ENCODE peak calls at places on chromosomes 6 and 20, in eight cellular contexts. One of them, this sample, is unnamed. For H3K4me1, the result is how much of the 10 kb centered on the place peaks cover.

GRCh38 chr6:35377002-35377401 is 34.6 kb downstream of the PPARD start:
- DNase-seq in H9: no peak
- DNase-seq in breast epithelium: no peak
- DNase-seq in kidney: no peak
- DNase-seq in keratinocyte: no peak
- DNase-seq in IMR-90: peak
- DNase-seq in neural progenitor cell: no peak
- DNase-seq in left lung: no peak
- DNase-seq in this sample: no peak

GRCh38 chr6:13813011-13813410 is 1.3 kb downstream of the MCUR1 start:
- DNase-seq in H9: no peak
- DNase-seq in breast epithelium: no peak
- DNase-seq in kidney: no peak
- DNase-seq in keratinocyte: no peak
- DNase-seq in IMR-90: no peak
- DNase-seq in neural progenitor cell: no peak
- DNase-seq in left lung: no peak
- DNase-seq in this sample: no peak

GRCh38 chr6:37792457-37793039 is 27.0 kb upstream of the ZFAND3 start:
- DNase-seq in H9: no peak
- DNase-seq in breast epithelium: no peak
- DNase-seq in kidney: no peak
- DNase-seq in keratinocyte: no peak
- DNase-seq in IMR-90: no peak
- DNase-seq in neural progenitor cell: no peak
- DNase-seq in left lung: no peak
- DNase-seq in this sample: no peak

GRCh38 chr6:21080221-21080620 is 513.3 kb upstream of the SOX4 start:
- DNase-seq in H9: no peak
- DNase-seq in breast epithelium: no peak
- DNase-seq in kidney: no peak
- DNase-seq in keratinocyte: no peak
- DNase-seq in IMR-90: no peak
- DNase-seq in neural progenitor cell: no peak
- DNase-seq in left lung: no peak
- DNase-seq in this sample: no peak

GRCh38 chr6:104714796-104715195 is 144.9 kb downstream of the HACE1 start:
- DNase-seq in H9: no peak
- DNase-seq in breast epithelium: no peak
- DNase-seq in kidney: no peak
- DNase-seq in keratinocyte: no peak
- DNase-seq in IMR-90: no peak
- DNase-seq in neural progenitor cell: no peak
- DNase-seq in left lung: no peak
- DNase-seq in this sample: no peak

GRCh38 chr6:108164815-108165706 is 761 bp upstream of the NR2E1 start:
- DNase-seq in H9: peak
- DNase-seq in breast epithelium: no peak
- DNase-seq in kidney: no peak
- DNase-seq in keratinocyte: no peak
- DNase-seq in IMR-90: no peak
- DNase-seq in neural progenitor cell: peak
- DNase-seq in left lung: peak
- DNase-seq in this sample: no peak

GRCh38 chr20:23286346-23286745 is 64.2 kb upstream of the NXT1 start:
- DNase-seq in H9: no peak
- DNase-seq in breast epithelium: no peak
- DNase-seq in kidney: no peak
- DNase-seq in keratinocyte: no peak
- DNase-seq in IMR-90: no peak
- DNase-seq in neural progenitor cell: no peak
- DNase-seq in left lung: no peak
- DNase-seq in this sample: no peak

GRCh38 chr6:112235956-112236355 is 18.4 kb downstream of the LAMA4 start:
- DNase-seq in H9: no peak
- DNase-seq in breast epithelium: no peak
- DNase-seq in kidney: no peak
- DNase-seq in keratinocyte: no peak
- DNase-seq in IMR-90: peak
- DNase-seq in neural progenitor cell: no peak
- DNase-seq in left lung: no peak
- DNase-seq in this sample: no peak

GRCh38 chr6:33028220-33028849 is 18.9 kb upstream of the HLA-DOA start:
- DNase-seq in H9: no peak
- DNase-seq in breast epithelium: no peak
- DNase-seq in kidney: no peak
- DNase-seq in keratinocyte: no peak
- DNase-seq in IMR-90: no peak
- DNase-seq in neural progenitor cell: no peak
- DNase-seq in left lung: no peak
- DNase-seq in this sample: no peak

GRCh38 chr6:126039284-126039683 is 52.9 kb downstream of the TRMT11 start:
- DNase-seq in H9: no peak
- DNase-seq in breast epithelium: no peak
- DNase-seq in kidney: no peak
- DNase-seq in keratinocyte: peak
- DNase-seq in IMR-90: peak
- DNase-seq in neural progenitor cell: no peak
- DNase-seq in left lung: no peak
- DNase-seq in this sample: no peak

GRCh38 chr20:63242736-63243135 is 7.0 kb downstream of the BIRC7 start:
- DNase-seq in H9: no peak
- DNase-seq in breast epithelium: no peak
- DNase-seq in kidney: no peak
- DNase-seq in keratinocyte: no peak
- DNase-seq in IMR-90: no peak
- DNase-seq in neural progenitor cell: no peak
- DNase-seq in left lung: no peak
- DNase-seq in this sample: no peak

GRCh38 chr6:135850882-135851281 is 619 bp upstream of the PDE7B start:
- DNase-seq in H9: no peak
- DNase-seq in breast epithelium: no peak
- DNase-seq in kidney: no peak
- DNase-seq in keratinocyte: no peak
- DNase-seq in IMR-90: no peak
- DNase-seq in neural progenitor cell: no peak
- DNase-seq in left lung: no peak
- DNase-seq in this sample: no peak

GRCh38 chr6:5302220-5302946 is 41.1 kb downstream of the FARS2 start:
- DNase-seq in H9: no peak
- DNase-seq in breast epithelium: no peak
- DNase-seq in kidney: no peak
- DNase-seq in keratinocyte: no peak
- DNase-seq in IMR-90: peak
- DNase-seq in neural progenitor cell: no peak
- DNase-seq in left lung: no peak
- DNase-seq in this sample: no peak

GRCh38 chr6:1790684-1791083 is 181.0 kb downstream of the FOXC1 start:
- DNase-seq in H9: no peak
- DNase-seq in breast epithelium: no peak
- DNase-seq in kidney: no peak
- DNase-seq in keratinocyte: no peak
- DNase-seq in IMR-90: no peak
- DNase-seq in neural progenitor cell: no peak
- DNase-seq in left lung: no peak
- DNase-seq in this sample: no peak

GRCh38 chr6:124530926-124531325 is 431.3 kb upstream of the RNF217 start:
- DNase-seq in H9: no peak
- DNase-seq in breast epithelium: no peak
- DNase-seq in kidney: no peak
- DNase-seq in keratinocyte: no peak
- DNase-seq in IMR-90: no peak
- DNase-seq in neural progenitor cell: no peak
- DNase-seq in left lung: no peak
- DNase-seq in this sample: no peak

GRCh38 chr20:52590100-52590499 is 382.1 kb upstream of the TSHZ2 start:
- DNase-seq in H9: no peak
- DNase-seq in breast epithelium: no peak
- DNase-seq in kidney: no peak
- DNase-seq in keratinocyte: no peak
- DNase-seq in IMR-90: no peak
- DNase-seq in neural progenitor cell: no peak
- DNase-seq in left lung: no peak
- DNase-seq in this sample: no peak

GRCh38 chr6:113558966-113559365 is 298.2 kb upstream of the MARCKS start:
- DNase-seq in H9: no peak
- DNase-seq in breast epithelium: no peak
- DNase-seq in kidney: no peak
- DNase-seq in keratinocyte: no peak
- DNase-seq in IMR-90: peak
- DNase-seq in neural progenitor cell: no peak
- DNase-seq in left lung: no peak
- DNase-seq in this sample: no peak

GRCh38 chr20:61821698-61822097 is 244.0 kb downstream of the TAF4 start:
- DNase-seq in H9: no peak
- DNase-seq in breast epithelium: no peak
- DNase-seq in kidney: peak
- DNase-seq in keratinocyte: no peak
- DNase-seq in IMR-90: no peak
- DNase-seq in neural progenitor cell: no peak
- DNase-seq in left lung: peak
- DNase-seq in this sample: no peak

DNA sequence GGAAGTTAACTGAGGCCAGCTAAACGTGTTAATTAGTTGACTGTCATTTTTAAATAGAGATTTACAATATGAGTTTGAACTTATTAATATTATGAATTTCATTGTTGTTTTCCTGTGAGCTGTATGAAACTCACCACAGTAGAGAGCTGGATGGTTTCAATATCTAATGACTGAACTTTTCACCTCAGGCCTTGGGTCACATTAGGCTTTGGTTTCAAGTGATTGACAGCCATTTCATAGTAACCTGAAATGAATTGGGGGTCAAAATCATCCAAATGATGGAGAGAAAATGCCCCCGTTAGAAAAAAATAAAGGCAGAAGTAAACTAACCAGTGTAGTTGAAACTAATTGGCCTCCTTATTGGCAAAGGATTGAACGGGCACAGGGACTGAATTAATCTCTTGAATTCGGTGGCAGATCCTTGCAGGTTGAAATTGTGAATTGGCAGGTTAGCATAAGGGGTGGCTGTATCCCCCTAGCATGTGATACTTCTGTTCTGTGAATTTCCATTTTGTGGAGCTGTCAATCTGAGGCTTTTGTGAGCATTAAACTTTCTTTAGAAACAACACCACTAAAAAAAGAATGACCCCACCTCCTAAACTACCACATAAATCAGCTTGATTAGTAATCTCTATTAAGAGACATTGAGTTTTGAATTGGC is 155.1 kb upstream of the MMS22L start:
- DNase-seq in H9: no peak
- DNase-seq in breast epithelium: no peak
- DNase-seq in kidney: no peak
- DNase-seq in keratinocyte: no peak
- DNase-seq in IMR-90: no peak
- DNase-seq in neural progenitor cell: no peak
- DNase-seq in left lung: no peak
- DNase-seq in this sample: no peak
- H3K4me1 ChIP-seq in H9: under half
- H3K4me1 ChIP-seq in breast epithelium: under half
- H3K4me1 ChIP-seq in kidney: under half
- H3K4me1 ChIP-seq in keratinocyte: under half
- H3K4me1 ChIP-seq in IMR-90: under half
- H3K4me1 ChIP-seq in neural progenitor cell: under half
- H3K4me1 ChIP-seq in left lung: under half
- H3K4me1 ChIP-seq in this sample: under half

GRCh38 chr20:53707341-53708102 is 113.9 kb upstream of the ZNF217 start:
- DNase-seq in H9: no peak
- DNase-seq in breast epithelium: no peak
- DNase-seq in kidney: no peak
- DNase-seq in keratinocyte: no peak
- DNase-seq in IMR-90: peak
- DNase-seq in neural progenitor cell: no peak
- DNase-seq in left lung: no peak
- DNase-seq in this sample: no peak

GRCh38 chr20:53702617-53703016 is 109.0 kb upstream of the ZNF217 start:
- DNase-seq in H9: no peak
- DNase-seq in breast epithelium: no peak
- DNase-seq in kidney: no peak
- DNase-seq in keratinocyte: no peak
- DNase-seq in IMR-90: no peak
- DNase-seq in neural progenitor cell: no peak
- DNase-seq in left lung: no peak
- DNase-seq in this sample: no peak

GRCh38 chr20:53706511-53707031 is 112.9 kb upstream of the ZNF217 start:
- DNase-seq in H9: no peak
- DNase-seq in breast epithelium: no peak
- DNase-seq in kidney: no peak
- DNase-seq in keratinocyte: no peak
- DNase-seq in IMR-90: peak
- DNase-seq in neural progenitor cell: peak
- DNase-seq in left lung: no peak
- DNase-seq in this sample: no peak

GRCh38 chr20:53708129-53708968 is 114.7 kb upstream of the ZNF217 start:
- DNase-seq in H9: no peak
- DNase-seq in breast epithelium: no peak
- DNase-seq in kidney: no peak
- DNase-seq in keratinocyte: no peak
- DNase-seq in IMR-90: peak
- DNase-seq in neural progenitor cell: peak
- DNase-seq in left lung: no peak
- DNase-seq in this sample: no peak

DNA sequence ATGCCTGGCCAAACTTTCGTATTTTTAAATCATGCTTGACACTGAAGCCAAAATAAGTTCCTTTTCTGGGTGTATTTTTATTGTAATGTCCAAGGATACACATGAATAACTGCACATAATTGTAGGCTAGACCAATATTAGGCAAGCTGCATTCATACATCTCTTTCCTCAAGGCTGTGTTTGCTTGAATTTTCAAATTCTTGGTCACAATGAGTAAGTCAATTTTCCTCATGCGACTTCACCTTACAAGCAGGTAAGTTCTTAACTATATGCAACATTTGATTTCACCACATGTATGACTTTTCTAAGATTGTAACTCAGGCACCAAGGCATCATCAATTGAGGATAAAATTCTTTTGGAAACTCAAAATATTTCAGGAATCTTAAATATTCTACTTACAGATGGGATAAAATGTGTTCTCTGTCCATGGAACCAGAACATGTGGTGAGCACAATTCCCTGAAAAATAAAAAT is 112.4 kb upstream of the ZNF217 start:
- DNase-seq in H9: no peak
- DNase-seq in breast epithelium: no peak
- DNase-seq in kidney: no peak
- DNase-seq in keratinocyte: no peak
- DNase-seq in IMR-90: peak
- DNase-seq in neural progenitor cell: no peak
- DNase-seq in left lung: no peak
- DNase-seq in this sample: no peak
- H3K27ac ChIP-seq in H9: no peak
- H3K27ac ChIP-seq in breast epithelium: no peak
- H3K27ac ChIP-seq in kidney: no peak
- H3K27ac ChIP-seq in keratinocyte: no peak
- H3K27ac ChIP-seq in IMR-90: peak
- H3K27ac ChIP-seq in neural progenitor cell: no peak
- H3K27ac ChIP-seq in left lung: no peak
- H3K27ac ChIP-seq in this sample: no peak

GRCh38 chr6:29617782-29618557 is 15.0 kb downstream of the GABBR1 start:
- DNase-seq in H9: peak
- DNase-seq in breast epithelium: no peak
- DNase-seq in kidney: no peak
- DNase-seq in keratinocyte: no peak
- DNase-seq in IMR-90: no peak
- DNase-seq in neural progenitor cell: no peak
- DNase-seq in left lung: no peak
- DNase-seq in this sample: no peak
- TF ChIP-seq CTCF in H9: peak
- TF ChIP-seq CTCF in breast epithelium: no peak
- TF ChIP-seq CTCF in kidney: no peak
- TF ChIP-seq CTCF in keratinocyte: peak
- TF ChIP-seq CTCF in IMR-90: no peak
- TF ChIP-seq CTCF in neural progenitor cell: peak
- TF ChIP-seq CTCF in left lung: no peak
- TF ChIP-seq CTCF in this sample: no peak

GRCh38 chr6:41729624-41730023 is 5.8 kb downstream of the TFEB start:
- DNase-seq in H9: peak
- DNase-seq in breast epithelium: no peak
- DNase-seq in kidney: no peak
- DNase-seq in keratinocyte: no peak
- DNase-seq in IMR-90: no peak
- DNase-seq in neural progenitor cell: no peak
- DNase-seq in left lung: peak
- DNase-seq in this sample: peak
- H3K4me1 ChIP-seq in H9: under half
- H3K4me1 ChIP-seq in breast epithelium: under half
- H3K4me1 ChIP-seq in kidney: under half
- H3K4me1 ChIP-seq in keratinocyte: under half
- H3K4me1 ChIP-seq in IMR-90: under half
- H3K4me1 ChIP-seq in neural progenitor cell: under half
- H3K4me1 ChIP-seq in left lung: half or more
- H3K4me1 ChIP-seq in this sample: under half